ENCODE peak calls at places on chromosomes 11 and 22, in five cellular contexts. P, K, D, V and S are unnamed samples.

GRCh38 chr22:46069518-46070214 is 80.7 kb upstream of the PPARA start:
- DNase-seq in V (no peak), K (peak), P (no peak), D (peak), S (peak)

GRCh38 chr11:11960687-11961086 is 47.7 kb downstream of the DKK3 start:
- DNase-seq in P (no peak), D (no peak), K (no peak), V (no peak), S (no peak)

GRCh38 chr22:19979712-19980493 is 36.7 kb downstream of the ARVCF start:
- DNase-seq in K (no peak), D (no peak), V (no peak), P (no peak), S (no peak)

GRCh38 chr11:26465270-26465669 is 106.8 kb downstream of the MUC15 start:
- DNase-seq in V (no peak), P (no peak), D (no peak), K (no peak), S (no peak)

GRCh38 chr22:46714550-46714949 is 23.5 kb downstream of the CERK start:
- DNase-seq in D (peak), P (no peak), K (peak), V (no peak), S (no peak)

GRCh38 chr11:119460582-119460981 is 37.6 kb upstream of the THY1 start:
- DNase-seq in D (no peak), V (no peak), P (no peak), K (peak), S (no peak)

GRCh38 chr11:75249704-75250103 is 9.1 kb downstream of the TPBGL start:
- DNase-seq in P (no peak), V (no peak), K (no peak), D (no peak), S (no peak)

GRCh38 chr11:105915036-105915435 is 107.0 kb downstream of the MSANTD4 start:
- DNase-seq in K (no peak), D (no peak), P (no peak), V (no peak), S (no peak)

GRCh38 chr22:48257690-48258065 is 1495.2 kb downstream of the TBC1D22A start:
- DNase-seq in P (no peak), D (no peak), V (no peak), K (no peak), S (no peak)

GRCh38 chr11:78040691-78041379 is 17.8 kb upstream of the KCTD14 start:
- DNase-seq in D (no peak), V (peak), P (no peak), K (no peak), S (no peak)

GRCh38 chr11:2097356-2097997 is 41.7 kb downstream of the IGF2 start:
- DNase-seq in K (peak), D (no peak), V (no peak), P (no peak), S (no peak)

GRCh38 chr22:48748113-48748859 is 1079.4 kb downstream of the BRD1 start:
- DNase-seq in P (no peak), D (no peak), V (no peak), K (no peak), S (no peak)

GRCh38 chr11:704189-704798 is 1.7 kb upstream of the EPS8L2 start:
- DNase-seq in V (no peak), P (no peak), K (no peak), D (no peak), S (no peak)

GRCh38 chr11:126197277-126197939 is 14.0 kb downstream of the RPUSD4 start:
- DNase-seq in K (peak), D (no peak), P (no peak), V (no peak), S (no peak)

GRCh38 chr11:17013548-17014320 is 480 bp downstream of the PLEKHA7 start:
- DNase-seq in V (no peak), K (no peak), D (peak), P (no peak), S (peak)

GRCh38 chr22:40200795-40201194 is 23.1 kb downstream of the TNRC6B start:
- DNase-seq in K (no peak), V (no peak), D (no peak), P (no peak), S (no peak)

GRCh38 chr11:134503104-134503503 is 91.1 kb upstream of the B3GAT1 start:
- DNase-seq in D (no peak), V (no peak), P (no peak), K (no peak), S (no peak)

GRCh38 chr11:47348859-47349258 is 3.6 kb downstream of the MYBPC3 start:
- DNase-seq in K (peak), P (no peak), D (peak), V (peak), S (peak)

GRCh38 chr11:110345756-110346155 is 49.3 kb upstream of the RDX start:
- DNase-seq in D (no peak), P (peak), V (no peak), K (no peak), S (no peak)

GRCh38 chr22:37283393-37283937 is 1.2 kb downstream of the CYTH4 start:
- DNase-seq in D (peak), K (no peak), P (no peak), V (no peak), S (no peak)

GRCh38 chr11:76995177-76995576 is 39.0 kb upstream of the B3GNT6 start:
- DNase-seq in K (no peak), D (no peak), P (no peak), V (no peak), S (no peak)

GRCh38 chr11:128057786-128058395 is 529.5 kb downstream of the ETS1 start:
- DNase-seq in D (no peak), K (no peak), V (no peak), P (no peak), S (no peak)

GRCh38 chr11:41716862-41717261 is 257.4 kb upstream of the LRRC4C start:
- DNase-seq in D (peak), K (no peak), P (no peak), V (no peak), S (no peak)

GRCh38 chr11:37905707-37906417 is 1307.8 kb upstream of the RAG2 start:
- DNase-seq in V (no peak), K (no peak), P (no peak), D (no peak), S (no peak)

GRCh38 chr11:119417726-119418540 is 5.0 kb downstream of the THY1 start:
- DNase-seq in V (no peak), D (peak), K (peak), P (no peak), S (no peak)

DNA sequence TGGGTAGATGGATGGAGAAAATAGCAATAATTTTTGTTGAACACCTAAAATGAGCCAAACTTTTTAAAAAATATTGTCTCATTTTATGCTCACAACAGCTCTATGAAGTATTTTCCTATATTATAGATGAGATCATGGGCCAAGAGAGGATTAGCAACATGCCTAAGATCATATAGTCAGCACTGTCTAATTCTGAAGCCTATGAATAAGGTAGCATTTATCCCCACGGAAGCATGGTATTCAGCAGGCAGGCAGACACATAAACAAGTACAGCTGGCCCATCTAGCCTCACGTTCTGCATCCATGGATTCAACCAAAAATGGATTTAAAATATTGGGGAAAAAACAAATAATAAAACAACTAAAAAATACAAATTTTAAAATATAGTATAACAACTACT is 21.9 kb upstream of the RAB30 start:
- DNase-seq in P (no peak), K (no peak), D (no peak), V (no peak), S (no peak)
- H3K4me3 ChIP-seq in P (no peak), K (no peak), D (no peak), V (no peak), S (no peak)

GRCh38 chr11:82828472-82828871 is 71.8 kb downstream of the PRCP start:
- DNase-seq in V (no peak), K (no peak), P (no peak), D (no peak), S (no peak)

GRCh38 chr11:82829101-82829500 is 71.1 kb downstream of the PRCP start:
- DNase-seq in D (no peak), V (no peak), P (no peak), K (no peak), S (no peak)

GRCh38 chr11:82826526-82826925 is 73.7 kb downstream of the PRCP start:
- DNase-seq in P (no peak), D (no peak), K (no peak), V (no peak), S (no peak)

GRCh38 chr11:82818399-82819043 is 81.7 kb downstream of the PRCP start:
- DNase-seq in K (no peak), V (no peak), P (no peak), D (no peak), S (no peak)

DNA sequence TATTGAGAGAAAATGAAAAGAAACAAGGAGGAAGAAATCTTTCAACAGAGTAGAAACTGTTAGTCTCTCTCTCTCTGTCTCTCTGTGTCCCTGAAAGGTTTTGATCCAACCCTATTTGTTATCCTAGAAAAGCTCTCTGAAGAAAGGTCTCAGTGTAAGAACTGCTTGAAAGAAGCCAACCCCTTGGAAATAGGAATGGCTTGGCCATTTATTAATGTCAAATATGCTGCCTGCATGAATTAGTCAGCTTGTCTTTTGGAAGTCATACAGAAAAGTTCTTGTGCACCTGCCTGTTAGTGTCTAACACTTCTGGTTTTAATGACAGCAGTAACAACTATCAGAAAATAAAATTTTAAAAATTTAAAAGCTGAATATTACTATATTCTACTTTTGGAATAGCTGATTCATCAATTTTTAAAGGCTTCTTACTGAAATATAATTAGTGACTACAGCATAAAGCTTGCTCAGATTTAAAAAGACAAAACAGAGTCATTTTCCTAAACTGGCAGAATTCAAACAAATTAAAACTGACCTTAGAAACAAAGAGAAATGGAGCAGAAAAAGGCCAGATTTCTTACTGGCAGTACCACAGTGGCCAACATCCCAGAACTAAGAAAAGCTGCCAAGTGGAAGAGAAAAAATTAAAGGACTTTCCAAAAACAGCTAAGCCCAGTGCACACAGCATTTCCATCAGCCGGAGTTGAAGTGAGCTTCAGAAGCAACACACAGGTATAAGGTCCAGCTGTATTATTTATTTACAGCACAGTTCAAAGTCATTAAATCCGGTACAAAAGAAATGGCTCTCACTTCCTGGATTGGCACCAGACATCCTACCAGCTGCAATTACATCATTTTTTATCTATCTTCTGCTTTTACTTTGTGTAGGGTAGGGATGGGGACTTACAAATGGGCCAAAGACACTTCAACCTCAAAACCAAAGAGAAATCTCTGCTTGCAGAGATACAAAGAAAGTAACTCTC is 76.3 kb downstream of the PRCP start:
- DNase-seq in V (no peak), P (no peak), D (no peak), K (no peak), S (no peak)
- TF ChIP-seq RCOR1 in V (no peak), P (no peak), D (no peak), K (no peak), S (no peak)

GRCh38 chr11:114174712-114175495 is 115.4 kb downstream of the ZBTB16 start:
- DNase-seq in K (no peak), P (no peak), V (no peak), D (no peak), S (no peak)

GRCh38 chr11:114172871-114173444 is 113.4 kb downstream of the ZBTB16 start:
- DNase-seq in P (no peak), D (no peak), V (no peak), K (no peak), S (no peak)

GRCh38 chr11:114175706-114176105 is 116.2 kb downstream of the ZBTB16 start:
- DNase-seq in P (no peak), K (no peak), V (no peak), D (no peak), S (no peak)

GRCh38 chr11:114172055-114172861 is 112.7 kb downstream of the ZBTB16 start:
- DNase-seq in D (no peak), P (no peak), V (no peak), K (no peak), S (no peak)

GRCh38 chr11:114173836-114174235 is 114.3 kb downstream of the ZBTB16 start:
- DNase-seq in K (no peak), D (no peak), V (no peak), P (no peak), S (no peak)
- H3K4me3 ChIP-seq in K (no peak), D (no peak), V (no peak), P (no peak), S (no peak)

GRCh38 chr11:15737326-15737725 is 619.0 kb downstream of the SOX6 start:
- DNase-seq in V (no peak), P (no peak), K (peak), D (no peak), S (no peak)

GRCh38 chr11:15730617-15731385 is 616.1 kb downstream of the INSC start:
- DNase-seq in V (no peak), K (no peak), D (no peak), P (no peak), S (no peak)

DNA sequence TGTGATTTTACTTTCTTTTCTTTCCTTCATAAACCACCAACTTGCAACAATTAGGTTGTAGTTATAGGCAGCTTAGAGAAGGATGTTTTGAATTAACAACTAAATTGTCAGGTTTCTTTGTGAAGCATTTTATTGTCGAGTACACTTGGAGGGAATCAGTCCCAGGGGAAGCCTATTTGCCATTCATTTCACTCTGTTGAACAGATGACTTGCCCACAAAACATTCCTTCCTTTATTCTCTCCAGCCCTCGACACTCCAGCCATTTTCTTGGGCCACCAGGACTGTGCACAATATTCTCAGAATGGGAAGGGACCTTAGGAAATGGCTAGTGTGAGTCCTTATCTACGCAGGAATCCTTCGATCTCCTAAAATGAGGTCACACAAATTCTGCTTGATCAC is 620.6 kb downstream of the SOX6 start:
- DNase-seq in D (no peak), K (no peak), P (no peak), V (no peak), S (no peak)
- TF ChIP-seq RCOR1 in D (no peak), K (no peak), P (no peak), V (no peak), S (no peak)

GRCh38 chr11:63763506-63764200 is 4.9 kb downstream of the ZFTA start:
- DNase-seq in V (no peak), D (peak), P (no peak), K (no peak), S (no peak)
- H3K4me3 ChIP-seq in V (no peak), D (no peak), P (no peak), K (no peak), S (no peak)

DNA sequence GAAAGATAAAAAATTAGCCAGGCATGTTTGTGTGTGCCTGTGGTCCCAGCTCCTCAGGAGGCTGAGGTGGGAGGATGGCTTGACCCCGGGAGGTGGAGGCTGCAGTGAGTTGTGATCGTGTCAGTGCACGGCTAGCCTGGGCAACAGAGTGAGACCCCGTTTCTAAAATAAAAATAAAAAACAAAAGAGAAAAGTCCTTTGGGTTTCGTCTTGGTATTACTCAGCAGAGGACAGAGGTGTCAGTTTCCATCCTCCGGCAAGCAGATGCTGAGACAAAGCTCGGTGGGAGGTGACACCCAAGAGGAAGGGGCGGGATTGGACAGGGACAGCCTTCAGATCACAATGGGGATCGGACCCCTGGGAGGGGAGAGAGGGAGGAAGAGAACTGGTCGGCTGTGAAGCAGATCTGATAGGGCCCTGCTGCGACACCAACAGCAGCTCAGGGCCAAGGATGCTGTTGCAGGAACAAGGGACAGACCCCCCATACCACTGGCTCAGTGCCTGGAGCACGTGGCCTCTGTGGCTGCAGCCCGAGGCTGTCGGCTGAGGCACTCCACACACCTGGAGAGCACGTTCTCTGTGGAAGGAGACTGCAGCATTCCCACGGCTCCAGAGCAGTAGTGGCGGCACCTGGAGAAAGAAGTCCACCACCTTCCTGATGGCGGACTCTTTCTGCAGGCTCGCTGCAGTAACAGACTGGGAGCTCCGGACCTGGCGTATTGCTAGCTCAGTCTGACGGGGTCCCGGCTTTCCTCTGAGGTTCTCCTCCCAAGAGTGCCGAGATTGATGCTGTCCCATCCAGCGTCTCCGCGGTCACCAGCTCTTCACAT is 5.2 kb upstream of the BID start:
- DNase-seq in D (no peak), V (peak), P (peak), K (no peak), S (no peak)
- TF ChIP-seq RCOR1 in D (no peak), V (no peak), P (no peak), K (no peak), S (no peak)